ENCODE peak calls at places on chromosomes 7 and 10, in seven cellular contexts. S, R, O, I, Q, J and X are unnamed samples.

GRCh38 chr7:32500922-32501341 is 5.6 kb downstream of the AVL9 start:
- DNase-seq in R (no peak), S (peak), J (no peak), O (no peak), Q (peak), I (no peak), X (no peak)

GRCh38 chr10:99394761-99395386 is 35.5 kb downstream of the GOT1 start:
- DNase-seq in R (no peak), S (no peak), J (no peak), Q (no peak), I (no peak), O (no peak), X (no peak)

GRCh38 chr7:31747553-31747952 is 60.5 kb downstream of the PPP1R17 start:
- DNase-seq in R (no peak), I (peak), S (no peak), Q (no peak), O (no peak), J (no peak), X (peak)

GRCh38 chr7:154649015-154649414 is 353.9 kb downstream of the PAXIP1 start:
- DNase-seq in Q (no peak), R (no peak), J (no peak), S (no peak), I (no peak), O (no peak), X (no peak)

GRCh38 chr10:36764823-36765222 is 360.6 kb upstream of the ANKRD30A start:
- DNase-seq in I (no peak), Q (no peak), S (no peak), R (no peak), J (no peak), O (no peak), X (no peak)

GRCh38 chr10:33734393-33735110 is 400.1 kb upstream of the NRP1 start:
- DNase-seq in I (no peak), S (no peak), O (no peak), Q (no peak), J (no peak), R (no peak), X (no peak)

GRCh38 chr7:76260171-76260703 is 42.2 kb upstream of the HSPB1 start:
- DNase-seq in Q (peak), O (no peak), R (no peak), S (no peak), J (no peak), I (peak), X (no peak)

GRCh38 chr7:69605070-69605469 is 6.8 kb downstream of the AUTS2 start:
- DNase-seq in S (no peak), O (no peak), Q (no peak), I (no peak), R (no peak), J (no peak), X (no peak)

GRCh38 chr10:33664070-33664469 is 329.6 kb upstream of the NRP1 start:
- DNase-seq in R (no peak), Q (no peak), O (no peak), S (no peak), I (no peak), J (no peak), X (no peak)

GRCh38 chr10:58209669-58210068 is 58.0 kb downstream of the IPMK start:
- DNase-seq in S (no peak), R (no peak), O (no peak), J (no peak), I (no peak), Q (peak), X (peak)

GRCh38 chr7:159197066-159197975 is 52.7 kb upstream of the VIPR2 start:
- DNase-seq in J (no peak), Q (no peak), S (no peak), I (no peak), O (no peak), R (no peak), X (no peak)

GRCh38 chr10:72242675-72243074 is 26.6 kb upstream of the ASCC1 start:
- DNase-seq in R (peak), S (no peak), Q (peak), J (no peak), O (peak), I (no peak), X (no peak)

GRCh38 chr10:91006752-91007346 is 86.0 kb upstream of the ANKRD1 start:
- DNase-seq in I (no peak), J (no peak), S (no peak), Q (no peak), R (no peak), O (no peak), X (no peak)

GRCh38 chr10:49205206-49205605 is 17.0 kb upstream of the TMEM273 start:
- DNase-seq in I (no peak), R (no peak), J (no peak), O (no peak), S (no peak), Q (no peak), X (no peak)

GRCh38 chr10:20897146-20897834 is at the start of gene NEBL:
- DNase-seq in S (no peak), Q (peak), O (no peak), I (no peak), R (no peak), J (no peak), X (no peak)

GRCh38 chr10:15742831-15743230 is 23.1 kb upstream of the ITGA8 start:
- DNase-seq in O (no peak), R (no peak), J (no peak), S (no peak), I (no peak), Q (no peak), X (no peak)

GRCh38 chr10:71847418-71847817 is 3.6 kb downstream of the PSAP start:
- DNase-seq in O (no peak), R (no peak), J (no peak), S (no peak), I (no peak), Q (no peak), X (no peak)

GRCh38 chr7:3404490-3404889 is 103.4 kb downstream of the SDK1 start:
- DNase-seq in S (no peak), O (no peak), R (no peak), J (no peak), Q (no peak), I (no peak), X (peak)

GRCh38 chr10:1715821-1716220 is 21.5 kb downstream of the ADARB2 start:
- DNase-seq in S (no peak), I (peak), J (no peak), Q (no peak), R (no peak), O (no peak), X (no peak)

GRCh38 chr7:80232969-80233724 is 98.5 kb downstream of the GNAI1 start:
- DNase-seq in O (no peak), R (no peak), Q (no peak), S (no peak), I (no peak), J (no peak), X (no peak)

GRCh38 chr10:43249962-43250624 is 16.8 kb downstream of the RASGEF1A start:
- DNase-seq in O (peak), Q (no peak), J (no peak), S (no peak), R (peak), I (no peak), X (no peak)

GRCh38 chr10:86936661-86937501 is 20.5 kb downstream of the MMRN2 start:
- DNase-seq in R (no peak), I (no peak), O (no peak), S (no peak), J (no peak), Q (peak), X (no peak)

GRCh38 chr10:72720814-72721665 is 29.1 kb downstream of the MCU start:
- DNase-seq in Q (no peak), R (no peak), S (no peak), I (no peak), J (no peak), O (no peak), X (no peak)

GRCh38 chr7:122092964-122093797 is 50.9 kb downstream of the AASS start:
- DNase-seq in J (peak), I (peak), O (peak), S (peak), Q (peak), R (no peak), X (peak)

GRCh38 chr10:97466755-97467154 is 20.8 kb downstream of the ZDHHC16 start:
- DNase-seq in Q (no peak), O (no peak), S (no peak), R (no peak), I (no peak), J (no peak), X (no peak)

GRCh38 chr7:69775231-69775771 is 177.0 kb downstream of the AUTS2 start:
- DNase-seq in I (peak), R (peak), J (no peak), O (no peak), Q (peak), S (no peak), X (no peak)

GRCh38 chr7:23349484-23350157 is 50.5 kb downstream of the MALSU1 start:
- DNase-seq in S (peak), I (no peak), R (no peak), Q (peak), O (no peak), J (peak), X (peak)

GRCh38 chr7:13990319-13990983 is 985 bp upstream of the ETV1 start:
- DNase-seq in R (peak), Q (peak), S (no peak), J (no peak), O (peak), I (peak), X (no peak)

GRCh38 chr10:21080246-21080645 is 183.1 kb upstream of the NEBL start:
- DNase-seq in J (no peak), O (no peak), R (no peak), S (no peak), I (no peak), Q (peak), X (no peak)

GRCh38 chr10:31757831-31758230 is 170.8 kb downstream of the ARHGAP12 start:
- DNase-seq in S (no peak), I (no peak), O (no peak), R (peak), Q (no peak), J (no peak), X (no peak)

GRCh38 chr10:86393401-86393800 is 26.8 kb upstream of the GRID1 start:
- DNase-seq in Q (no peak), J (no peak), S (no peak), R (no peak), O (no peak), I (no peak), X (no peak)

GRCh38 chr7:32163911-32164310 is 93.7 kb upstream of the PDE1C start:
- DNase-seq in O (no peak), I (no peak), J (no peak), S (no peak), R (no peak), Q (peak), X (no peak)

GRCh38 chr10:127150136-127150535 is 46.3 kb downstream of the INSYN2A start:
- DNase-seq in S (no peak), I (no peak), Q (peak), J (no peak), R (no peak), O (no peak), X (no peak)

GRCh38 chr10:127418536-127419168 is 130.5 kb upstream of the NPS start:
- DNase-seq in O (no peak), S (no peak), J (no peak), Q (no peak), R (no peak), I (no peak), X (no peak)

GRCh38 chr7:136976504-136977251 is 108.2 kb downstream of the CHRM2 start:
- DNase-seq in S (peak), J (no peak), R (no peak), I (no peak), Q (no peak), O (no peak), X (no peak)

GRCh38 chr10:85978566-85979358 is 387.8 kb downstream of the GRID1 start:
- DNase-seq in I (no peak), Q (no peak), R (no peak), O (no peak), S (no peak), J (no peak), X (no peak)

GRCh38 chr7:100157334-100158228 is 942 bp downstream of the TRAPPC14 start:
- DNase-seq in O (peak), R (peak), J (no peak), I (peak), S (no peak), Q (peak), X (no peak)

GRCh38 chr7:100160067-100160466 is 1.5 kb upstream of the TRAPPC14 start:
- DNase-seq in I (no peak), S (no peak), R (no peak), J (no peak), Q (no peak), O (no peak), X (no peak)

GRCh38 chr7:100158229-100159098 is at the start of gene TRAPPC14:
- DNase-seq in Q (peak), S (no peak), I (peak), O (peak), R (peak), J (no peak), X (peak)

GRCh38 chr7:100157069-100157333 is 1.5 kb downstream of the TRAPPC14 start:
- DNase-seq in O (no peak), S (no peak), J (no peak), Q (no peak), R (no peak), I (no peak), X (no peak)

DNA sequence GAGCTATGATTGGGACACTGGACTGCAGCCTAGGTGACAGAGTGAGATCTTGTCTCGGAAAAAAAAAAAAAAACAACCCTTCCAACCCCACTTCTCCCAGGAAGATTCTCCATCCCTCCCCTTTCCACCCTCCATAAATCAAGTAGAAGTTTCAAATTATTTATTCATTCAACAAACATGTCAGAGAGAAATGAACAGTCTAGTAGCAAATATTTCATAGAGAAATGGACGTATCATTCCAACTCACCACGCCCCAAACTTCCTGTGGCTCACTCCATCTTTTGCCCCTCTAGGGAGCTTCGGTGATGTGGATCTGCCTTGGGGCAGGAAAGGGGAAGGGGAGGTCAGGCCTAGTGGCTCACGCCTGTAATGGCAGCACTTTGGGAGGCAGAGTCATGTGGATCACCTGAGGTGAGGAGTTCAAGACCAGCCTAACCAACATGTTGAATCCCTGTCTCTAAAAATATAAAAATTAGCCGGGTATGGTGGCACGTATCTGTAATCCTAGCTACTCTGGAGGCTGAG is 638 bp upstream of the TRAPPC14 start:
- DNase-seq in R (no peak), Q (no peak), S (no peak), O (no peak), J (no peak), I (peak), X (no peak)
- H3K4me3 ChIP-seq in R (peak), Q (peak), S (peak), O (peak), J (peak), I (peak), X (peak)

DNA sequence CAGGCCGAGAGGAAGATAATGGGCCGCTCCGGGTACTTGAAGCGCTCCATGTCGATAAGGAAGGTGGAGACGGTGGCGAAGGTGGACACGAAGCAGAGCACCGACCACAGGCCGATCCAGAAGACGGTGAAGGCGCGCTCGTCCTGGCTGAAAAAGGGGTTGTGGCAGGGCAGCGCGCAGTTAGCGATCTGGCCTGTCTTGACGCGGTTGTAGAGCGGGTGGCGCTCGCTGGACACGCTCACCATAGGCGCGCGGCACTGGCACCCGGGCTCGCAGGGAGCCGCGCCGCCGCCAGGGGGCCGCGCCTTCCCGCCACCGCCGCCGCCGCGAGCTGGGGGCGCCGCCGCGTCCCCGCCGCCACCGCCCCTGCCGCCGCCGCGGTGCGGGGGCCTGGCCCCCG is 1.6 kb downstream of the FZD8 start:
- DNase-seq in O (peak), S (no peak), Q (peak), R (peak), J (no peak), I (peak), X (no peak)
- TF ChIP-seq CTCF in O (peak), S (peak), Q (peak), R (peak), J (peak), I (peak), X (peak)

GRCh38 chr10:11936389-11937152 is 106.0 kb downstream of the UPF2 start:
- DNase-seq in R (no peak), O (no peak), S (no peak), Q (no peak), J (no peak), I (no peak), X (no peak)
- H3K4me3 ChIP-seq in R (no peak), O (no peak), S (no peak), Q (no peak), J (no peak), I (no peak), X (no peak)

GRCh38 chr7:101556453-101556968 is 72.6 kb downstream of the MYL10 start:
- DNase-seq in R (no peak), J (no peak), Q (no peak), S (no peak), I (no peak), O (no peak), X (no peak)

GRCh38 chr7:101558742-101559325 is 70.3 kb downstream of the MYL10 start:
- DNase-seq in O (peak), S (no peak), Q (no peak), I (no peak), J (no peak), R (peak), X (no peak)

GRCh38 chr7:101557421-101557820 is 71.7 kb downstream of the MYL10 start:
- DNase-seq in Q (no peak), I (no peak), J (no peak), S (no peak), R (no peak), O (peak), X (no peak)

GRCh38 chr7:101559586-101559985 is 69.5 kb downstream of the MYL10 start:
- DNase-seq in J (no peak), Q (no peak), O (peak), R (peak), I (no peak), S (no peak), X (no peak)

GRCh38 chr7:101557978-101558741 is 70.9 kb downstream of the MYL10 start:
- DNase-seq in R (no peak), Q (no peak), J (no peak), S (no peak), O (peak), I (no peak), X (no peak)
- TF ChIP-seq CTCF in R (no peak), Q (no peak), J (no peak), S (no peak), O (no peak), I (no peak), X (no peak)

GRCh38 chr10:70657036-70657435 is 15.3 kb upstream of the ADAMTS14 start:
- DNase-seq in Q (no peak), I (no peak), S (no peak), O (no peak), J (no peak), R (no peak), X (no peak)
- H3K4me3 ChIP-seq in Q (no peak), I (no peak), S (no peak), O (no peak), J (no peak), R (no peak), X (no peak)

DNA sequence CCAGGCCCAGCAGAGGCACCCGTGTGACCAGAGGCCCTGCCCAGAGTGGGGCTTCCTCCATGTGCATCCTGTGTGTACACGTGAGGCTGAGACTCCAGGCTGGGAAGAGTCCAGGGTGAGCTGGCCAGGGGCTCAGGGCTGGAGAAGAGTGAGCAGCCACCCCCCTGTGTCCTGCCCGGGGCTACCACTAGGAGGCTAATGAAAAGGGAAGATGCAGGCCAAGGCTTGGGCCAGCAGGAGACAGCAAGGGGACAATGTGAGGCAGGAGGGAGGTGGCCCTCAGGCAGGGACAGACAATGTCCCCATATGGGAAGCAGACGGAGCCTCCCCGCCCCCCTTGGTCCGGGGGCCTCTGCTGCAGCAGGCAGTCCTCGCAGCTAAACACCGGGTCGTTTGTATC is 102.0 kb downstream of the HIF1AN start:
- DNase-seq in R (no peak), Q (peak), J (no peak), I (peak), S (no peak), O (no peak), X (no peak)
- TF ChIP-seq CTCF in R (no peak), Q (peak), J (peak), I (peak), S (peak), O (no peak), X (peak)

DNA sequence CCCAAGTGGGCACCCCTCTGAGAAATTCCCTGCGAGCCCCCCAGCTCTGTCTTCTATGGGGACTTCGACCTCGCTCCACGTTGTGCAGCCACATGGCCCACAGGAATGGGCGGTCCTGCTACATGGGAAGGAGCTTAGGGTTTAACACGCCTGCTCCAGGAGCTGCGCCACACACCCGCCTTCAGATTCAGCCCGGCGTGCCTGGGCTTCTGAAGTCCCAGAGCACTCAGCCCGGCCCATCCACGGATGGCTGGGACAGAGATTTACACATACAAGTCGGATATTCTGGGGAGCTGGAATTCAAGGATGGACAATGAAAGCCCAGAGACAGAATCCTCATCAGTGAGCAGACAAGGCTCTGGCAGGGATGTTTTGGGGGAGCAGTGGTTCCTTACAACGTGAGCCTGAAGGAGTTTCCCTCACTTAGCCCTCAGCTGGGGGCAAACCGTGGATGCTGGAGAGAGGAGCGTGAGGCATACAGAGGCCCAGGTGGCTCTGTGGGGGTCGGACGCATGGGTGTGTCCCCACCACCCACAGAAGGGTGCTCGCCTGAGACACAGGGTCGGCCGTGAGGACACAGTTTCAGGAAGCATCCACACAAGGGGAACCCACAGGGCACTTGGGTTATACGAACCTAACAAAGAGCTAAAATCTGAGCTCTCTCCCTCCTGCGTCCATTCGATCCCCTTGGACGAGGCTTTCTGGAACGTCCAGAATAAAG is 372.9 kb downstream of the DNAJB6 start:
- DNase-seq in I (no peak), O (no peak), S (no peak), R (peak), Q (no peak), J (no peak), X (no peak)
- H3K4me3 ChIP-seq in I (no peak), O (no peak), S (no peak), R (no peak), Q (no peak), J (no peak), X (no peak)

GRCh38 chr7:98257701-98258100 is 5.7 kb upstream of the TECPR1 start:
- DNase-seq in I (no peak), R (no peak), Q (no peak), O (no peak), S (no peak), J (no peak), X (no peak)
- TF ChIP-seq CTCF in I (no peak), R (no peak), Q (no peak), O (no peak), S (no peak), J (no peak), X (no peak)